ENCODE peak calls at places on chromosome 4, in eight cellular contexts. One of them, this sample, is unnamed. For H3K36me3, the result is how much of the 10 kb centered on the place peaks cover.

GRCh38 chr4:243407-243806 is 61.9 kb downstream of the ZNF732 start:
- DNase-seq in transverse colon: no peak
- DNase-seq in SJSA1: no peak
- DNase-seq in SK-N-SH: no peak
- DNase-seq in fibroblast of lung: no peak
- DNase-seq in K562: no peak
- DNase-seq in aorta: no peak
- DNase-seq in prostate gland: no peak
- DNase-seq in this sample: no peak

GRCh38 chr4:129545599-129546278 is 449.8 kb downstream of the C4orf33 start:
- DNase-seq in fibroblast of lung: peak
- DNase-seq in K562: no peak
- DNase-seq in SK-N-SH: no peak
- DNase-seq in transverse colon: peak
- DNase-seq in aorta: peak
- DNase-seq in SJSA1: no peak
- DNase-seq in prostate gland: peak
- DNase-seq in this sample: peak

GRCh38 chr4:160127211-160127610 is 1024.3 kb downstream of the RAPGEF2 start:
- DNase-seq in K562: no peak
- DNase-seq in SK-N-SH: no peak
- DNase-seq in fibroblast of lung: no peak
- DNase-seq in SJSA1: no peak
- DNase-seq in transverse colon: no peak
- DNase-seq in aorta: no peak
- DNase-seq in prostate gland: no peak
- DNase-seq in this sample: no peak

GRCh38 chr4:152485726-152486276 is 50.1 kb downstream of the FBXW7 start:
- DNase-seq in fibroblast of lung: peak
- DNase-seq in transverse colon: no peak
- DNase-seq in SJSA1: peak
- DNase-seq in K562: no peak
- DNase-seq in SK-N-SH: no peak
- DNase-seq in prostate gland: no peak
- DNase-seq in aorta: no peak
- DNase-seq in this sample: no peak

GRCh38 chr4:162506253-162506652 is 342.5 kb upstream of the FSTL5 start:
- DNase-seq in fibroblast of lung: no peak
- DNase-seq in aorta: no peak
- DNase-seq in SJSA1: no peak
- DNase-seq in prostate gland: no peak
- DNase-seq in K562: no peak
- DNase-seq in transverse colon: no peak
- DNase-seq in SK-N-SH: no peak
- DNase-seq in this sample: no peak

GRCh38 chr4:180832086-180832485 is 1411.1 kb upstream of the TENM3 start:
- DNase-seq in fibroblast of lung: no peak
- DNase-seq in SJSA1: peak
- DNase-seq in SK-N-SH: no peak
- DNase-seq in transverse colon: no peak
- DNase-seq in aorta: no peak
- DNase-seq in prostate gland: no peak
- DNase-seq in K562: no peak
- DNase-seq in this sample: no peak

GRCh38 chr4:100981447-100982204 is 365.7 kb downstream of the PPP3CA start:
- DNase-seq in fibroblast of lung: peak
- DNase-seq in transverse colon: no peak
- DNase-seq in aorta: no peak
- DNase-seq in SK-N-SH: no peak
- DNase-seq in prostate gland: no peak
- DNase-seq in K562: no peak
- DNase-seq in SJSA1: no peak
- DNase-seq in this sample: no peak

GRCh38 chr4:151169900-151170299 is 70.5 kb downstream of the RPS3A start:
- DNase-seq in transverse colon: no peak
- DNase-seq in fibroblast of lung: peak
- DNase-seq in aorta: no peak
- DNase-seq in prostate gland: no peak
- DNase-seq in SJSA1: no peak
- DNase-seq in K562: no peak
- DNase-seq in SK-N-SH: peak
- DNase-seq in this sample: no peak

GRCh38 chr4:154911097-154911496 is 130.0 kb downstream of the RBM46 start:
- DNase-seq in SK-N-SH: peak
- DNase-seq in transverse colon: no peak
- DNase-seq in prostate gland: no peak
- DNase-seq in K562: no peak
- DNase-seq in SJSA1: no peak
- DNase-seq in aorta: no peak
- DNase-seq in fibroblast of lung: no peak
- DNase-seq in this sample: no peak

GRCh38 chr4:98498774-98499173 is 159.6 kb downstream of the TSPAN5 start:
- DNase-seq in aorta: no peak
- DNase-seq in SK-N-SH: no peak
- DNase-seq in SJSA1: no peak
- DNase-seq in K562: no peak
- DNase-seq in transverse colon: no peak
- DNase-seq in prostate gland: no peak
- DNase-seq in fibroblast of lung: no peak
- DNase-seq in this sample: no peak
- H3K27ac ChIP-seq in aorta: no peak
- H3K27ac ChIP-seq in SK-N-SH: no peak
- H3K27ac ChIP-seq in SJSA1: no peak
- H3K27ac ChIP-seq in K562: no peak
- H3K27ac ChIP-seq in transverse colon: no peak
- H3K27ac ChIP-seq in prostate gland: no peak
- H3K27ac ChIP-seq in fibroblast of lung: no peak
- H3K27ac ChIP-seq in this sample: no peak

GRCh38 chr4:183284229-183284628 is 35.8 kb downstream of the CLDN22 start:
- DNase-seq in K562: no peak
- DNase-seq in fibroblast of lung: no peak
- DNase-seq in SK-N-SH: no peak
- DNase-seq in aorta: no peak
- DNase-seq in SJSA1: no peak
- DNase-seq in prostate gland: no peak
- DNase-seq in transverse colon: no peak
- DNase-seq in this sample: no peak
- H3K36me3 ChIP-seq in K562: half or more
- H3K36me3 ChIP-seq in fibroblast of lung: under half
- H3K36me3 ChIP-seq in SK-N-SH: half or more
- H3K36me3 ChIP-seq in aorta: under half
- H3K36me3 ChIP-seq in SJSA1: half or more
- H3K36me3 ChIP-seq in prostate gland: under half
- H3K36me3 ChIP-seq in transverse colon: under half
- H3K36me3 ChIP-seq in this sample: under half

GRCh38 chr4:5870701-5871100 is 22.2 kb downstream of the CRMP1 start:
- DNase-seq in prostate gland: no peak
- DNase-seq in SJSA1: no peak
- DNase-seq in K562: no peak
- DNase-seq in transverse colon: no peak
- DNase-seq in SK-N-SH: no peak
- DNase-seq in fibroblast of lung: no peak
- DNase-seq in aorta: no peak
- DNase-seq in this sample: no peak
- H3K27ac ChIP-seq in prostate gland: no peak
- H3K27ac ChIP-seq in SJSA1: no peak
- H3K27ac ChIP-seq in K562: no peak
- H3K27ac ChIP-seq in transverse colon: no peak
- H3K27ac ChIP-seq in SK-N-SH: no peak
- H3K27ac ChIP-seq in fibroblast of lung: no peak
- H3K27ac ChIP-seq in aorta: no peak
- H3K27ac ChIP-seq in this sample: no peak

GRCh38 chr4:7819446-7819845 is 120.2 kb downstream of the AFAP1 start:
- DNase-seq in prostate gland: no peak
- DNase-seq in fibroblast of lung: no peak
- DNase-seq in K562: no peak
- DNase-seq in aorta: no peak
- DNase-seq in transverse colon: no peak
- DNase-seq in SJSA1: no peak
- DNase-seq in SK-N-SH: no peak
- DNase-seq in this sample: no peak
- H3K36me3 ChIP-seq in prostate gland: under half
- H3K36me3 ChIP-seq in fibroblast of lung: under half
- H3K36me3 ChIP-seq in K562: under half
- H3K36me3 ChIP-seq in aorta: under half
- H3K36me3 ChIP-seq in transverse colon: under half
- H3K36me3 ChIP-seq in SJSA1: half or more
- H3K36me3 ChIP-seq in SK-N-SH: half or more
- H3K36me3 ChIP-seq in this sample: under half

DNA sequence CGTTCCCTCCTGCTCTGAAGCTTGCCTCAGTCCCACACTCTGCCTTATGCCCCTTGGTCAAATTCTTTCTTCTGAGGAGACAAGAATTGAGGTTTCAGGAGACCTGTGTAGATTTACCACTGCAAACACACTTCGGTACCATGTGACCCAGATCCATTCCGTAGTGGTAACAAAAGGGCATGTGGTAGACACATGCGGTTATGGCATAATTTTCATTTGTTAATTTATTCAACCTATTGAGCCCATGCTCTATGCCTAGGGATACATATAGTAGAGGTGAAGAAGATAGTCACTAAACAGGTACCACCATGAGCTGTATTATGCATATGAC is 190.9 kb downstream of the NDST4 start:
- DNase-seq in SJSA1: no peak
- DNase-seq in aorta: no peak
- DNase-seq in prostate gland: no peak
- DNase-seq in K562: no peak
- DNase-seq in transverse colon: no peak
- DNase-seq in SK-N-SH: no peak
- DNase-seq in fibroblast of lung: no peak
- DNase-seq in this sample: no peak
- H3K27ac ChIP-seq in SJSA1: no peak
- H3K27ac ChIP-seq in aorta: no peak
- H3K27ac ChIP-seq in prostate gland: no peak
- H3K27ac ChIP-seq in K562: no peak
- H3K27ac ChIP-seq in transverse colon: no peak
- H3K27ac ChIP-seq in SK-N-SH: no peak
- H3K27ac ChIP-seq in fibroblast of lung: no peak
- H3K27ac ChIP-seq in this sample: no peak

DNA sequence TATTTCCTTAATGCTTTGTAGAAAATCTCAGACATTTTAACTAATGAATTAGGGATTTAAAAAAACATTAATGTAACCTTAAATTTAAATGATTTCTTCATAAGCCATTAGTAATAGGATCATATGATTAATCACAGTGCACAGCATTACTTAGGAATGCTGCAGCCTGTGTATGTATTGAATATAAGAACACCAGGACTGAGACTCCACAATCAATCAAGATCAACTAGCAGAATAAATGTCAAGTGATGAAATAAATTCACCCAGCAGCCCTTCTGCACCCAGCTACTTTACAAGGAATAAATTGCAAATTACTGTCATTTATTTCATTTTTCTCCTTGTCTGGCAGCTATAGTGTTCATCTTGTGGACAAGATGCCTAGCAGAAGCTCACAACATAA is 46.5 kb downstream of the NEIL3 start:
- DNase-seq in transverse colon: no peak
- DNase-seq in aorta: no peak
- DNase-seq in prostate gland: no peak
- DNase-seq in K562: no peak
- DNase-seq in SK-N-SH: no peak
- DNase-seq in fibroblast of lung: peak
- DNase-seq in SJSA1: no peak
- DNase-seq in this sample: no peak
- H3K36me3 ChIP-seq in transverse colon: under half
- H3K36me3 ChIP-seq in aorta: under half
- H3K36me3 ChIP-seq in prostate gland: under half
- H3K36me3 ChIP-seq in K562: half or more
- H3K36me3 ChIP-seq in SK-N-SH: under half
- H3K36me3 ChIP-seq in fibroblast of lung: under half
- H3K36me3 ChIP-seq in SJSA1: under half
- H3K36me3 ChIP-seq in this sample: under half

GRCh38 chr4:102352774-102353173 is 7.5 kb upstream of the SLC39A8 start:
- DNase-seq in prostate gland: no peak
- DNase-seq in transverse colon: peak
- DNase-seq in SK-N-SH: no peak
- DNase-seq in fibroblast of lung: no peak
- DNase-seq in K562: no peak
- DNase-seq in SJSA1: no peak
- DNase-seq in aorta: no peak
- DNase-seq in this sample: no peak
- H3K27ac ChIP-seq in prostate gland: no peak
- H3K27ac ChIP-seq in transverse colon: peak
- H3K27ac ChIP-seq in SK-N-SH: no peak
- H3K27ac ChIP-seq in fibroblast of lung: no peak
- H3K27ac ChIP-seq in K562: no peak
- H3K27ac ChIP-seq in SJSA1: no peak
- H3K27ac ChIP-seq in aorta: no peak
- H3K27ac ChIP-seq in this sample: no peak

DNA sequence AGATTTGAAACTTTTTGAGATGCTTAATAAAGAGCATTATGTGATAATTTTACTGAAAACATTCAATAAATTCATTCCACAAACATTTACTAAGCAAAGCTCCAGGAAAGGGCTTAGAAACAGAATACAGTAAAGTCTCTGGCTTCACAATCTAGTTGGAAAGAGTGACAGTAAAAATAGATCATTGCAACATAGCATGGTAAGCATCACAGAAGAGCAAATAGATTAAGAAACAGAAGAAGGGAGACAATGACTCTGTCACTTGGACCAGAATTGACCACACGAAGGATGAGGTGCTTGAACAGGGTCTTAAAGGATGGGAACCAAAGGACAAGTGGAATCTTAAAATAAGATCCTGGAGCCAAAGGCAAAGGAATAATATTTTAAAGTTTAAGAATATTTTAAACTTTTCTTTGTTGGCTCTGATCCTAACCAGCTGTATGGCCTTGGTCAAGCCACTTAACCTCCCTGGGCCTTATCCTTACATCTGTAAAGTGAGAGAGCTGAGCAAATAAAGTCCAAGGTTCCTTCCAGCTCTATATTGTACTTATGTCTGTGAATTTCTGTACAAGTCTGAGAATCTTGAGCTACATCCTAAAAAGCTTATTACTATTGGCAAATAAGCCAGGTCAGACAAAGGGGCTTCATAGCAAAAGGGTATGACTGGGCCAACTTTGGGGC is 33.9 kb downstream of the SEC24D start:
- DNase-seq in SJSA1: no peak
- DNase-seq in prostate gland: no peak
- DNase-seq in transverse colon: no peak
- DNase-seq in aorta: no peak
- DNase-seq in SK-N-SH: no peak
- DNase-seq in K562: no peak
- DNase-seq in fibroblast of lung: no peak
- DNase-seq in this sample: no peak
- H3K36me3 ChIP-seq in SJSA1: half or more
- H3K36me3 ChIP-seq in prostate gland: under half
- H3K36me3 ChIP-seq in transverse colon: under half
- H3K36me3 ChIP-seq in aorta: under half
- H3K36me3 ChIP-seq in SK-N-SH: half or more
- H3K36me3 ChIP-seq in K562: under half
- H3K36me3 ChIP-seq in fibroblast of lung: under half
- H3K36me3 ChIP-seq in this sample: half or more

GRCh38 chr4:140928880-140929279 is 172.7 kb upstream of the TBC1D9 start:
- DNase-seq in fibroblast of lung: no peak
- DNase-seq in prostate gland: no peak
- DNase-seq in aorta: no peak
- DNase-seq in K562: no peak
- DNase-seq in SJSA1: no peak
- DNase-seq in transverse colon: no peak
- DNase-seq in SK-N-SH: no peak
- DNase-seq in this sample: no peak
- H3K27ac ChIP-seq in fibroblast of lung: no peak
- H3K27ac ChIP-seq in prostate gland: no peak
- H3K27ac ChIP-seq in aorta: no peak
- H3K27ac ChIP-seq in K562: no peak
- H3K27ac ChIP-seq in SJSA1: no peak
- H3K27ac ChIP-seq in transverse colon: no peak
- H3K27ac ChIP-seq in SK-N-SH: peak
- H3K27ac ChIP-seq in this sample: no peak